ENCODE peak calls at places on chromosomes 1 and 21, in six cellular contexts. One of them, this sample, is unnamed.
A peak's percentile ranks its signal among the peaks of the same experiment; 100 is the strongest.

GRCh38 chr1:20533635-20534034 is 18.7 kb upstream of the FAM43B start:
- DNase-seq in NCI-H1417: no peak
- DNase-seq in BJ: no peak
- DNase-seq in effector memory CD8-positive, alpha-beta T cell: no peak
- DNase-seq in Right ventricle myocardium superior: no peak
- DNase-seq in NCI-H460: no peak
- DNase-seq in this sample: no peak

GRCh38 chr1:23592209-23592905 is 33.1 kb upstream of the ID3 start:
- DNase-seq in NCI-H460: no peak
- DNase-seq in BJ: no peak
- DNase-seq in effector memory CD8-positive, alpha-beta T cell: no peak
- DNase-seq in NCI-H1417: peak; percentile 43
- DNase-seq in Right ventricle myocardium superior: no peak
- DNase-seq in this sample: no peak

GRCh38 chr1:207309775-207310273 is 11.7 kb upstream of the CD55 start:
- DNase-seq in Right ventricle myocardium superior: no peak
- DNase-seq in NCI-H460: peak; percentile 85
- DNase-seq in BJ: no peak
- DNase-seq in effector memory CD8-positive, alpha-beta T cell: no peak
- DNase-seq in NCI-H1417: no peak
- DNase-seq in this sample: peak; percentile 43

GRCh38 chr1:229613938-229614337 is 12.0 kb downstream of the TAF5L start:
- DNase-seq in effector memory CD8-positive, alpha-beta T cell: no peak
- DNase-seq in Right ventricle myocardium superior: no peak
- DNase-seq in NCI-H460: no peak
- DNase-seq in NCI-H1417: no peak
- DNase-seq in BJ: no peak
- DNase-seq in this sample: no peak

GRCh38 chr1:81799939-81800740 is 594 bp upstream of the ADGRL2 start:
- DNase-seq in effector memory CD8-positive, alpha-beta T cell: no peak
- DNase-seq in Right ventricle myocardium superior: peak; percentile 66
- DNase-seq in NCI-H1417: peak; percentile 35
- DNase-seq in BJ: no peak
- DNase-seq in NCI-H460: peak; percentile 30
- DNase-seq in this sample: peak; percentile 57

GRCh38 chr1:211236633-211237321 is 22.4 kb upstream of the RCOR3 start:
- DNase-seq in NCI-H1417: no peak
- DNase-seq in Right ventricle myocardium superior: no peak
- DNase-seq in effector memory CD8-positive, alpha-beta T cell: no peak
- DNase-seq in BJ: no peak
- DNase-seq in NCI-H460: no peak
- DNase-seq in this sample: no peak

GRCh38 chr1:1331068-1331965 is at the start of gene TAS1R3:
- DNase-seq in Right ventricle myocardium superior: no peak
- DNase-seq in NCI-H460: peak; percentile 41
- DNase-seq in effector memory CD8-positive, alpha-beta T cell: no peak
- DNase-seq in BJ: no peak
- DNase-seq in NCI-H1417: no peak
- DNase-seq in this sample: peak; percentile 58

GRCh38 chr1:1908506-1908791 is 6.6 kb upstream of the CALML6 start:
- DNase-seq in BJ: no peak
- DNase-seq in Right ventricle myocardium superior: no peak
- DNase-seq in NCI-H460: no peak
- DNase-seq in effector memory CD8-positive, alpha-beta T cell: no peak
- DNase-seq in NCI-H1417: no peak
- DNase-seq in this sample: no peak

GRCh38 chr1:26530540-26530897 is 958 bp downstream of the RPS6KA1 start:
- DNase-seq in NCI-H460: no peak
- DNase-seq in Right ventricle myocardium superior: no peak
- DNase-seq in NCI-H1417: no peak
- DNase-seq in effector memory CD8-positive, alpha-beta T cell: no peak
- DNase-seq in BJ: no peak
- DNase-seq in this sample: no peak

GRCh38 chr1:180270767-180271639 is 40.9 kb downstream of the LHX4 start:
- DNase-seq in effector memory CD8-positive, alpha-beta T cell: no peak
- DNase-seq in NCI-H460: no peak
- DNase-seq in NCI-H1417: no peak
- DNase-seq in BJ: no peak
- DNase-seq in Right ventricle myocardium superior: peak; percentile 42
- DNase-seq in this sample: no peak

GRCh38 chr1:2466834-2467554 is 9.1 kb upstream of the PLCH2 start:
- DNase-seq in NCI-H1417: no peak
- DNase-seq in Right ventricle myocardium superior: no peak
- DNase-seq in BJ: no peak
- DNase-seq in effector memory CD8-positive, alpha-beta T cell: no peak
- DNase-seq in NCI-H460: no peak
- DNase-seq in this sample: no peak

GRCh38 chr1:152884966-152885624 is 7.0 kb downstream of the SMCP start:
- DNase-seq in BJ: peak; percentile 19
- DNase-seq in effector memory CD8-positive, alpha-beta T cell: no peak
- DNase-seq in NCI-H1417: no peak
- DNase-seq in NCI-H460: no peak
- DNase-seq in Right ventricle myocardium superior: no peak
- DNase-seq in this sample: no peak

GRCh38 chr1:225318706-225319575 is 108.9 kb downstream of the LBR start:
- DNase-seq in BJ: no peak
- DNase-seq in NCI-H1417: peak; percentile 36
- DNase-seq in effector memory CD8-positive, alpha-beta T cell: no peak
- DNase-seq in Right ventricle myocardium superior: no peak
- DNase-seq in NCI-H460: peak; percentile 57
- DNase-seq in this sample: no peak

GRCh38 chr21:34807146-34807880 is 138.5 kb downstream of the CLIC6 start:
- DNase-seq in NCI-H1417: no peak
- DNase-seq in Right ventricle myocardium superior: no peak
- DNase-seq in BJ: peak; percentile 70
- DNase-seq in effector memory CD8-positive, alpha-beta T cell: peak; percentile 35
- DNase-seq in NCI-H460: peak; percentile 68
- DNase-seq in this sample: peak; percentile 75

GRCh38 chr21:26448751-26449150 is 124.3 kb downstream of the CYYR1 start:
- DNase-seq in effector memory CD8-positive, alpha-beta T cell: no peak
- DNase-seq in Right ventricle myocardium superior: no peak
- DNase-seq in NCI-H460: peak; percentile 62
- DNase-seq in BJ: no peak
- DNase-seq in NCI-H1417: no peak
- DNase-seq in this sample: no peak

GRCh38 chr1:51776408-51776807 is 102.1 kb downstream of the NRDC start:
- DNase-seq in Right ventricle myocardium superior: no peak
- DNase-seq in NCI-H460: no peak
- DNase-seq in effector memory CD8-positive, alpha-beta T cell: no peak
- DNase-seq in BJ: no peak
- DNase-seq in NCI-H1417: no peak
- DNase-seq in this sample: no peak

GRCh38 chr1:21572735-21573277 is 63.6 kb downstream of the ALPL start:
- DNase-seq in NCI-H1417: no peak
- DNase-seq in BJ: no peak
- DNase-seq in NCI-H460: no peak
- DNase-seq in effector memory CD8-positive, alpha-beta T cell: no peak
- DNase-seq in Right ventricle myocardium superior: no peak
- DNase-seq in this sample: no peak